ENCODE peak calls at places on chromosomes 7 and 10, in seven cellular contexts. Q, Y, R, U, G, Z and V are unnamed samples. For H3K9me3, the result is how much of the 10 kb centered on the place peaks cover.

GRCh38 chr7:134448359-134449229 is 10.3 kb downstream of the AKR1B1 start:
- DNase-seq in Q (no peak), Y (no peak), R (no peak), U (peak), G (no peak), Z (no peak), V (no peak)

GRCh38 chr7:1521454-1521853 is 9.0 kb upstream of the MAFK start:
- DNase-seq in Q (no peak), Y (no peak), R (no peak), U (no peak), G (no peak), Z (no peak), V (no peak)

GRCh38 chr7:120857558-120858298 is at the start of gene TSPAN12:
- DNase-seq in Q (no peak), Y (peak), R (peak), U (peak), G (peak), Z (peak), V (peak)

GRCh38 chr7:27030393-27031001 is 65.3 kb downstream of the HOXA1 start:
- DNase-seq in Q (no peak), Y (no peak), R (no peak), U (no peak), G (no peak), Z (no peak), V (no peak)

GRCh38 chr10:23157691-23158369 is 34.3 kb upstream of the PTF1A start:
- DNase-seq in Q (no peak), Y (peak), R (peak), U (peak), G (no peak), Z (no peak), V (no peak)

GRCh38 chr7:66952343-66953043 is 31.5 kb downstream of the TMEM248 start:
- DNase-seq in Q (no peak), Y (no peak), R (no peak), U (peak), G (no peak), Z (no peak), V (no peak)

GRCh38 chr10:131943021-131943814 is 38.5 kb downstream of the BNIP3 start:
- DNase-seq in Q (no peak), Y (peak), R (peak), U (no peak), G (no peak), Z (no peak), V (no peak)

GRCh38 chr7:102140952-102141370 is 145.7 kb upstream of the SH2B2 start:
- DNase-seq in Q (no peak), Y (no peak), R (peak), U (no peak), G (no peak), Z (no peak), V (no peak)

GRCh38 chr10:3167611-3168330 is 4.8 kb downstream of the PITRM1 start:
- DNase-seq in Q (no peak), Y (no peak), R (no peak), U (no peak), G (no peak), Z (no peak), V (no peak)

GRCh38 chr10:102001435-102002068 is 54.4 kb downstream of the ARMH3 start:
- DNase-seq in Q (no peak), Y (peak), R (no peak), U (no peak), G (no peak), Z (no peak), V (no peak)

GRCh38 chr7:92520024-92520423 is 8.3 kb downstream of the PEX1 start:
- DNase-seq in Q (no peak), Y (no peak), R (no peak), U (no peak), G (no peak), Z (no peak), V (no peak)

GRCh38 chr10:74991435-74991834 is 120.0 kb upstream of the SAMD8 start:
- DNase-seq in Q (no peak), Y (peak), R (no peak), U (no peak), G (no peak), Z (no peak), V (no peak)

GRCh38 chr10:132992433-132993215 is 50.3 kb upstream of the CFAP46 start:
- DNase-seq in Q (no peak), Y (no peak), R (no peak), U (no peak), G (no peak), Z (peak), V (no peak)

GRCh38 chr7:129502708-129503685 is 666 bp downstream of the SMKR1 start:
- DNase-seq in Q (no peak), Y (peak), R (peak), U (no peak), G (no peak), Z (peak), V (no peak)

GRCh38 chr10:44261710-44262455 is 123.0 kb downstream of the CXCL12 start:
- DNase-seq in Q (no peak), Y (peak), R (peak), U (no peak), G (peak), Z (no peak), V (no peak)

GRCh38 chr7:150322833-150323681 is at the start of the genes ACTR3C and LRRC61:
- DNase-seq in Q (no peak), Y (peak), R (peak), U (no peak), G (no peak), Z (peak), V (peak)

GRCh38 chr10:3217301-3217700 is 44.7 kb upstream of the PITRM1 start:
- DNase-seq in Q (no peak), Y (no peak), R (no peak), U (peak), G (no peak), Z (no peak), V (no peak)

GRCh38 chr7:142440219-142441073 is 182.6 kb upstream of the PRSS58 start:
- DNase-seq in Q (no peak), Y (no peak), R (no peak), U (peak), G (no peak), Z (no peak), V (no peak)

GRCh38 chr10:49205206-49205605 is 17.0 kb upstream of the TMEM273 start:
- DNase-seq in Q (no peak), Y (no peak), R (no peak), U (no peak), G (no peak), Z (no peak), V (no peak)

GRCh38 chr10:60816624-60817023 is 38.3 kb downstream of the CDK1 start:
- DNase-seq in Q (no peak), Y (peak), R (peak), U (peak), G (peak), Z (no peak), V (no peak)

GRCh38 chr7:97285348-97285747 is 167.8 kb downstream of the SDHAF3 start:
- DNase-seq in Q (no peak), Y (no peak), R (no peak), U (no peak), G (no peak), Z (no peak), V (no peak)

GRCh38 chr7:158547817-158548216 is 39.8 kb downstream of the PTPRN2 start:
- DNase-seq in Q (no peak), Y (no peak), R (no peak), U (no peak), G (no peak), Z (no peak), V (peak)

GRCh38 chr10:91634246-91634645 is 1.4 kb upstream of the PPP1R3C start:
- DNase-seq in Q (no peak), Y (no peak), R (no peak), U (no peak), G (no peak), Z (no peak), V (no peak)

GRCh38 chr10:21317902-21318301 is 207.6 kb downstream of the SKIDA1 start:
- DNase-seq in Q (no peak), Y (no peak), R (no peak), U (peak), G (no peak), Z (no peak), V (no peak)

GRCh38 chr7:129110575-129111376 is 33.7 kb upstream of the TSPAN33 start:
- DNase-seq in Q (no peak), Y (peak), R (peak), U (peak), G (no peak), Z (no peak), V (no peak)

GRCh38 chr7:105707967-105708580 is 126.8 kb upstream of the EFCAB10 start:
- DNase-seq in Q (no peak), Y (no peak), R (no peak), U (no peak), G (no peak), Z (no peak), V (no peak)

GRCh38 chr7:105715528-105715927 is 134.2 kb upstream of the EFCAB10 start:
- DNase-seq in Q (no peak), Y (no peak), R (no peak), U (no peak), G (no peak), Z (no peak), V (no peak)

GRCh38 chr7:105708681-105709080 is 127.4 kb upstream of the EFCAB10 start:
- DNase-seq in Q (no peak), Y (no peak), R (no peak), U (no peak), G (no peak), Z (no peak), V (no peak)

GRCh38 chr7:105713488-105714465 is 132.5 kb upstream of the EFCAB10 start:
- DNase-seq in Q (no peak), Y (no peak), R (no peak), U (peak), G (no peak), Z (no peak), V (no peak)

DNA sequence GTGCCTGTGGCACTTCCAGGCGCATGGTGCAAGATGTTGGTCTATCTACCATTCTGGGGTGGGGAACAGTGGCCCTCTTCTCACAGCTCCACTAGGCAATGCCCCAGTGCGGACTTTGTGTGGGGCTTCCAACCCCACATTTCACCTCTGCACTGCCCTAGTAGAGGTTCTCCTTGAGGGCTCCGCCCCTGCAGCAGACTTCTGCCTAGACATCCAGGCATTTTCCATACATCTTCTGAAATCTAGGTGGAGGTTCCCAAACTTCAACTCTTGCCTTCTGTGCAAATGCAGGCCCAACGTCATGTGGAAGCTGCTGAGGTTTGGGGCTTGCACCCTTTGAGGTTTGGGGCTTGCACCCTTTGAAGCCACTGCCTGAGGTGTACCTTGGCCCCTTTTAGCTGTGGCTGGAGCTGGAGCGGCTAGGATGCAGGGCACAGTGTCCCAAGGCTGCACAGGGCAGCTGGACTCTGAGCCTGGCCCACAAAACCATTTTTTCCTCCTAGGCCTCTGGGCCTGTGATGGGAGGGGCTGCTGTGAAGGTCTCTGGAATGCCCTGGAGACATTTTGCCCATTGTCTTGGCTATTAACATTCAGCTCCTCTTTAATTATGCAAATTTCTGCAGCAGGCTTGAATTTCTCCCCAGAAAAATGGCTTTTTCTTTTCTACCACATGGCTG is 130.6 kb upstream of the EFCAB10 start:
- DNase-seq in Q (no peak), Y (no peak), R (no peak), U (no peak), G (no peak), Z (no peak), V (no peak)
- H3K9me3 ChIP-seq in Q (under half), Y (under half), R (under half), U (under half), G (under half), Z (under half), V (under half)

GRCh38 chr10:129609551-129609950 is 142.5 kb downstream of the MGMT start:
- DNase-seq in Q (no peak), Y (no peak), R (no peak), U (no peak), G (no peak), Z (no peak), V (no peak)
- H3K9me3 ChIP-seq in Q (under half), Y (under half), R (under half), U (under half), G (under half), Z (under half), V (under half)

GRCh38 chr7:255038-255435 is 34.9 kb upstream of the FOXL3 start:
- DNase-seq in Q (no peak), Y (no peak), R (no peak), U (no peak), G (no peak), Z (peak), V (no peak)

GRCh38 chr7:256981-257646 is 32.9 kb upstream of the FOXL3 start:
- DNase-seq in Q (no peak), Y (no peak), R (no peak), U (no peak), G (no peak), Z (peak), V (no peak)

GRCh38 chr7:257647-257992 is 32.4 kb upstream of the FOXL3 start:
- DNase-seq in Q (no peak), Y (no peak), R (no peak), U (no peak), G (no peak), Z (no peak), V (no peak)

GRCh38 chr7:255721-256361 is 34.1 kb upstream of the FOXL3 start:
- DNase-seq in Q (no peak), Y (no peak), R (no peak), U (no peak), G (no peak), Z (peak), V (peak)

DNA sequence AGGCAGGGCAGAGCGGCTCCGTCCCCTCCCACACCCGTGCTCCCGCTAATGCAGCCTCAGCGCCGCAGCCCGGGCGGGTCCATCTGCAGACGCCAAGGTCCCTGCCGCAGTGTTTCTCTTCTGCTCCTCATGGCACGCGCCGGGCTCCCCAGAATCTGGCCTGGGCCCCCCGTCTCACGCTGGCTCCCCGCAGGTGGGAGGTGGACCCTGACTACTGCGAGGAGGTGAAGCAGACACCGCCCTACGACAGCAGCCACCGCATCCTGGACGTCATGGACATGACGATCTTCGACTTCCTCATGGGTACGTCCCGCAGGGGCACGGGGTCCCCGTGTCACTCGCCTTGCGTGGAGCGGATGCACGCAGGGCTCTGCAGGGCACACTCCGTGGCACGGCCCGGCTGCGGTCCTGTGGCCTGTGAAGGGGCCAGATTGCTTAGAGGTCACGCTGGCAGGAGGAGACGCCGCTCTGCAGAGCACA is 33.5 kb upstream of the FOXL3 start:
- DNase-seq in Q (no peak), Y (no peak), R (no peak), U (no peak), G (no peak), Z (peak), V (peak)
- H3K9me3 ChIP-seq in Q (under half), Y (under half), R (under half), U (under half), G (under half), Z (under half), V (under half)

DNA sequence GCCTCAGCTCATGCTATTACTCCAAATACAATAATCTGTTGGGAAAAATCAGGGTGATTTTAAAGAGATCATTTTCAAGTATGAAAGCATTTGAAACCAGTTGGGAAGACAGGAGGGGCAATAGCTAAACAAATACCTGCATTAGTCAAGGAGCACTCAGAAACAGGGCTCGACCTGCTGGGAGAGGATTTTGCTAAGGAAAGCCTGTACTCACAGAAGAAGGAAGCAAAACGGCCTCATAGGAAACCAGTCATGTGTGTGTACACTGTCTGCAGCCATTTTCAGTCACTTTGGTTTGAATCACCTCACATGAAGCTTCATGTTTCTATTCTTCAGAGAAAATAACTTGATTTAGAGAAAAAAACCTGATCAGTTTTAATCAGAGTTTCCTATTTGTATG is 38.6 kb downstream of the FZD1 start:
- DNase-seq in Q (no peak), Y (no peak), R (no peak), U (no peak), G (no peak), Z (no peak), V (no peak)
- H3K9me3 ChIP-seq in Q (under half), Y (under half), R (under half), U (under half), G (under half), Z (under half), V (under half)

GRCh38 chr7:87330942-87331341 is 14.5 kb upstream of the CROT start:
- DNase-seq in Q (no peak), Y (no peak), R (no peak), U (no peak), G (no peak), Z (no peak), V (no peak)
- H3K9me3 ChIP-seq in Q (under half), Y (under half), R (under half), U (under half), G (under half), Z (under half), V (half or more)

DNA sequence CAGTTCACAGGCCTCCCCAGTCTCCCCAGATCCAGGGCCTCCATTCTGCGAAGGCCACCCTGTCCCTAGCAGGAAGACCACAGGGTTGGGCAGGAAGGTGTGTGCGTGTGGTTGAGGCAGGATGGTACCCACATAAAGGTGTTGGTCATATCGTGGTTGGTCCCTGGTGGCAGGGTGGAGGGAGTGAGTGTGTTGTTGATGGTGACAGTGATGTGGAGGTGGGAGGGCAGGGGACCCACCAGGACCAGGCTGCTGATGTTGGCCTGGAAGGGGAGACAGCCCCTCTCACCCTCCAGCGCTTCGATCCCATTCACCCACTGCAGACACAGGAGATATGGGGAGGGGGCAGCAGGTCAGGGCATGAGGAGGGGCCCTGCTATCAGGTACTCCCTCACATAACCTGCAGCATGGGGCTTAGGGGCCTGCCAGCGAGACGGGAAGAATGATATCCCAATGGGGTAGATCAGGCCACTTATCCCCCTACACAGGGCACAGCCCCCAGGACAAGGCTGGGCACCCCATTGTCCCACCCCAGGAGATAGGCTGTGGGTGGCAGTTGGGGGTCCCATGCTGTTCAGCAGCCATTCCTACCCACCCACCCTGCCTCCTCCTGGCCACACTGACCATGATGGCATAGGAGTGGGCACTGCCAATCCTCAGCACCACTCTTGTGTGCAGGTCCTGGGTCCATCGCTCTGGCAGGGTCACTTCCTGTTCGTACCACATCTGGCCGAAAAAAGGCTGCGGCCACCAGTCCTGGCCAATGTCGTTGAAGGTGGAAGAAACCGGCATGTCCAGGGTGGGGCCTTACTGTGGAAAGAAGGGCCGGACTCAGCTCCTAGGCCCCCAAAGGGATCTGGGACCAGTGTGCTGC is 69.0 kb upstream of the ZNF479 start:
- DNase-seq in Q (no peak), Y (no peak), R (no peak), U (no peak), G (no peak), Z (no peak), V (no peak)
- H3K9me3 ChIP-seq in Q (under half), Y (under half), R (under half), U (under half), G (under half), Z (under half), V (under half)

GRCh38 chr7:145797507-145797906 is 319.1 kb upstream of the CNTNAP2 start:
- DNase-seq in Q (no peak), Y (no peak), R (no peak), U (no peak), G (no peak), Z (no peak), V (no peak)

DNA sequence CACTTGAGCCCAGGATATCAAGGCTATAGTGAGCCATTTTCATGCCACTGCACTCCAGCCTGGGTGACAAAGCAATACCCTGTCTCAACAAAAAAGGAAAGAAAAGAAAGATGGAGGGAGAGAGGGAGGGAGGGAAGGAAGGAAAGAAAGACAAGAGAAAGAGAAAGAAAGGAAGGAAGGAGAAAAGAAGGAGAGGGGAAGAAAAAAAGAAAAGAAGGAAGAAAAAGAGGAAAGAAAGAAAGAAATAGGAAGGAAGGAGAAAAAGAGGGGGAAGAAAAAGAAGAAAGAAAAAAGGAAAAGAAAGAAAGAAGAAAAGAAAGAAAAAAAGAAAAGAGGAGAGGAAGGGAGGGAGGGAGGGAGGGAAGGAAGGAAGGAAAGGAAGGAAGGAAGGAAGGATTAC is 321.5 kb upstream of the CNTNAP2 start:
- DNase-seq in Q (no peak), Y (no peak), R (no peak), U (no peak), G (no peak), Z (no peak), V (no peak)
- H3K9me3 ChIP-seq in Q (under half), Y (under half), R (under half), U (under half), G (under half), Z (under half), V (under half)

GRCh38 chr7:63027075-63027474 is 971.6 kb upstream of the ZNF722 start:
- DNase-seq in Q (no peak), Y (no peak), R (no peak), U (no peak), G (no peak), Z (no peak), V (no peak)
- H3K9me3 ChIP-seq in Q (under half), Y (under half), R (under half), U (under half), G (under half), Z (under half), V (under half)